ENCODE peak calls at places on chromosome 20, in eight cellular contexts. S, M, A, E, C, J, U and F are unnamed samples.

GRCh38 chr20:51529027-51529749 is 13.3 kb downstream of the NFATC2 start:
- DNase-seq in S (no peak), M (peak; percentile 50), A (no peak), E (no peak), C (no peak), J (no peak), U (no peak), F (peak; percentile 63)

GRCh38 chr20:53957421-53958172 is 112.8 kb downstream of the BCAS1 start:
- DNase-seq in S (no peak), M (no peak), A (no peak), E (peak; percentile 14), C (no peak), J (no peak), U (no peak), F (peak; percentile 53)

GRCh38 chr20:7155794-7156193 is 388.3 kb downstream of the BMP2 start:
- DNase-seq in S (no peak), M (no peak), A (no peak), E (no peak), C (no peak), J (no peak), U (no peak), F (peak; percentile 9)

GRCh38 chr20:346640-347316 is at the start of gene NRSN2:
- DNase-seq in S (peak; percentile 96), M (peak; percentile 79), A (peak; percentile 69), E (peak; percentile 79), C (peak; percentile 48), J (peak; percentile 64), U (no peak), F (peak; percentile 76)

GRCh38 chr20:39424923-39425678 is 463.0 kb downstream of the DHX35 start:
- DNase-seq in S (no peak), M (no peak), A (no peak), E (no peak), C (no peak), J (no peak), U (no peak), F (no peak)

GRCh38 chr20:58700823-58701222 is 8.2 kb downstream of the NPEPL1 start:
- DNase-seq in S (peak; percentile 64), M (no peak), A (no peak), E (no peak), C (no peak), J (no peak), U (no peak), F (no peak)

GRCh38 chr20:25272223-25273000 is 24.5 kb downstream of the PYGB start:
- DNase-seq in S (no peak), M (no peak), A (no peak), E (no peak), C (no peak), J (no peak), U (no peak), F (no peak)

GRCh38 chr20:24100370-24101011 is 111.9 kb upstream of the GGTLC1 start:
- DNase-seq in S (peak; percentile 23), M (peak; percentile 85), A (peak; percentile 21), E (peak; percentile 63), C (no peak), J (peak; percentile 70), U (peak; percentile 39), F (peak; percentile 79)

GRCh38 chr20:32727663-32728062 is 15.6 kb downstream of the COMMD7 start:
- DNase-seq in S (no peak), M (no peak), A (peak; percentile 77), E (no peak), C (no peak), J (peak; percentile 21), U (no peak), F (peak; percentile 64)

GRCh38 chr20:45322952-45323383 is 14.9 kb upstream of the MATN4 start:
- DNase-seq in S (peak; percentile 67), M (peak; percentile 58), A (no peak), E (no peak), C (no peak), J (peak; percentile 87), U (no peak), F (peak; percentile 55)

GRCh38 chr20:34389206-34389953 is 26.3 kb downstream of the ITCH start:
- DNase-seq in S (no peak), M (no peak), A (no peak), E (no peak), C (no peak), J (no peak), U (no peak), F (no peak)

GRCh38 chr20:33787253-33787891 is 23.8 kb upstream of the CHMP4B start:
- DNase-seq in S (no peak), M (no peak), A (no peak), E (no peak), C (no peak), J (no peak), U (no peak), F (no peak)

GRCh38 chr20:48760403-48760889 is 67.4 kb downstream of the PREX1 start:
- DNase-seq in S (no peak), M (no peak), A (peak; percentile 81), E (no peak), C (no peak), J (peak; percentile 47), U (peak; percentile 68), F (peak; percentile 71)

GRCh38 chr20:4469910-4470309 is 251.8 kb upstream of the PRND start:
- DNase-seq in S (no peak), M (no peak), A (no peak), E (no peak), C (no peak), J (no peak), U (no peak), F (no peak)

GRCh38 chr20:61120595-61121515 is 131.2 kb upstream of the CDH4 start:
- DNase-seq in S (no peak), M (peak; percentile 68), A (no peak), E (peak; percentile 64), C (peak; percentile 84), J (peak; percentile 68), U (peak; percentile 9), F (peak; percentile 85)

GRCh38 chr20:35773154-35773751 is 1.4 kb downstream of the PHF20 start:
- DNase-seq in S (peak; percentile 32), M (no peak), A (no peak), E (peak; percentile 23), C (no peak), J (peak; percentile 62), U (peak; percentile 16), F (peak; percentile 50)

GRCh38 chr20:13515796-13516533 is 122.8 kb downstream of the TASP1 start:
- DNase-seq in S (no peak), M (no peak), A (no peak), E (no peak), C (no peak), J (no peak), U (no peak), F (no peak)

GRCh38 chr20:31924561-31924960 is 27.3 kb downstream of the PDRG1 start:
- DNase-seq in S (no peak), M (no peak), A (no peak), E (no peak), C (no peak), J (no peak), U (no peak), F (no peak)

GRCh38 chr20:63696311-63696627 is 183 bp upstream of the TNFRSF6B start:
- DNase-seq in S (peak; percentile 97), M (peak; percentile 41), A (peak; percentile 42), E (peak; percentile 82), C (no peak), J (no peak), U (no peak), F (no peak)

GRCh38 chr20:45445805-45446562 is 23.6 kb upstream of the WFDC2 start:
- DNase-seq in S (peak; percentile 67), M (peak; percentile 28), A (peak; percentile 45), E (peak; percentile 75), C (no peak), J (no peak), U (no peak), F (peak; percentile 28)

GRCh38 chr20:23365390-23366165 is 3.6 kb downstream of the GZF1 start:
- DNase-seq in S (peak; percentile 78), M (no peak), A (no peak), E (peak; percentile 47), C (no peak), J (no peak), U (no peak), F (no peak)

GRCh38 chr20:43725666-43726065 is 1.1 kb downstream of the GTSF1L start:
- DNase-seq in S (no peak), M (no peak), A (no peak), E (no peak), C (no peak), J (no peak), U (no peak), F (no peak)

GRCh38 chr20:21214431-21214830 is 88.5 kb downstream of the KIZ start:
- DNase-seq in S (peak; percentile 49), M (no peak), A (no peak), E (peak; percentile 69), C (no peak), J (no peak), U (no peak), F (peak; percentile 23)

GRCh38 chr20:63736893-63737689 is 627 bp downstream of the LIME1 start:
- DNase-seq in S (peak; percentile 73), M (no peak), A (no peak), E (no peak), C (no peak), J (no peak), U (peak; percentile 59), F (no peak)

GRCh38 chr20:35506872-35507638 is 22.4 kb downstream of the C20orf173 start:
- DNase-seq in S (no peak), M (no peak), A (peak; percentile 43), E (no peak), C (no peak), J (peak; percentile 32), U (no peak), F (peak; percentile 39)

GRCh38 chr20:38893485-38894090 is 32.6 kb upstream of the FAM83D start:
- DNase-seq in S (peak; percentile 96), M (peak; percentile 77), A (peak; percentile 74), E (peak; percentile 85), C (no peak), J (peak; percentile 86), U (peak; percentile 76), F (peak; percentile 50)

GRCh38 chr20:38238834-38239233 is 21.7 kb downstream of the KIAA1755 start:
- DNase-seq in S (no peak), M (no peak), A (no peak), E (no peak), C (no peak), J (no peak), U (no peak), F (no peak)

GRCh38 chr20:48238781-48239180 is 453.5 kb upstream of the SULF2 start:
- DNase-seq in S (no peak), M (no peak), A (no peak), E (no peak), C (no peak), J (peak; percentile 16), U (no peak), F (no peak)